ENCODE peak calls at places on chromosomes 11 and 22, in five cellular contexts. One of them, this sample, is unnamed.

GRCh38 chr11:5689551-5689983 is at the start of gene TRIM22:
- DNase-seq in stimulated activated CD4-positive, alpha-beta T cell treated with anti-CD3 and anti-CD28 coated beads, Interleukin-15, amount 100 ng/mL, for 24 hours: peak
- DNase-seq in spleen: no peak
- DNase-seq in naive thymus-derived CD8-positive, alpha-beta T cell: peak
- DNase-seq in GM23248: peak
- DNase-seq in this sample: peak

GRCh38 chr11:69912911-69913451 is 93.8 kb upstream of the FGF3 start:
- DNase-seq in stimulated activated CD4-positive, alpha-beta T cell treated with anti-CD3 and anti-CD28 coated beads, Interleukin-15, amount 100 ng/mL, for 24 hours: peak
- DNase-seq in spleen: peak
- DNase-seq in naive thymus-derived CD8-positive, alpha-beta T cell: no peak
- DNase-seq in GM23248: peak
- DNase-seq in this sample: peak

GRCh38 chr11:96180341-96180740 is 162.7 kb downstream of the MAML2 start:
- DNase-seq in GM23248: no peak
- DNase-seq in spleen: no peak
- DNase-seq in stimulated activated CD4-positive, alpha-beta T cell treated with anti-CD3 and anti-CD28 coated beads, Interleukin-15, amount 100 ng/mL, for 24 hours: no peak
- DNase-seq in naive thymus-derived CD8-positive, alpha-beta T cell: no peak
- DNase-seq in this sample: no peak

GRCh38 chr22:21026783-21027692 is 5.3 kb downstream of the SLC7A4 start:
- DNase-seq in naive thymus-derived CD8-positive, alpha-beta T cell: no peak
- DNase-seq in spleen: no peak
- DNase-seq in GM23248: peak
- DNase-seq in stimulated activated CD4-positive, alpha-beta T cell treated with anti-CD3 and anti-CD28 coated beads, Interleukin-15, amount 100 ng/mL, for 24 hours: no peak
- DNase-seq in this sample: no peak

GRCh38 chr11:46026616-46027293 is 94.5 kb downstream of the PHF21A start:
- DNase-seq in stimulated activated CD4-positive, alpha-beta T cell treated with anti-CD3 and anti-CD28 coated beads, Interleukin-15, amount 100 ng/mL, for 24 hours: no peak
- DNase-seq in GM23248: peak
- DNase-seq in spleen: no peak
- DNase-seq in naive thymus-derived CD8-positive, alpha-beta T cell: no peak
- DNase-seq in this sample: no peak

GRCh38 chr11:126896025-126896424 is 104.5 kb downstream of the KIRREL3 start:
- DNase-seq in GM23248: no peak
- DNase-seq in spleen: no peak
- DNase-seq in naive thymus-derived CD8-positive, alpha-beta T cell: no peak
- DNase-seq in stimulated activated CD4-positive, alpha-beta T cell treated with anti-CD3 and anti-CD28 coated beads, Interleukin-15, amount 100 ng/mL, for 24 hours: no peak
- DNase-seq in this sample: no peak

GRCh38 chr11:57474751-57475115 is 14.4 kb downstream of the RTN4RL2 start:
- DNase-seq in stimulated activated CD4-positive, alpha-beta T cell treated with anti-CD3 and anti-CD28 coated beads, Interleukin-15, amount 100 ng/mL, for 24 hours: no peak
- DNase-seq in GM23248: no peak
- DNase-seq in naive thymus-derived CD8-positive, alpha-beta T cell: no peak
- DNase-seq in spleen: no peak
- DNase-seq in this sample: no peak

GRCh38 chr11:61362542-61362875 is 335 bp downstream of the TMEM138 start:
- DNase-seq in naive thymus-derived CD8-positive, alpha-beta T cell: peak
- DNase-seq in spleen: no peak
- DNase-seq in GM23248: peak
- DNase-seq in stimulated activated CD4-positive, alpha-beta T cell treated with anti-CD3 and anti-CD28 coated beads, Interleukin-15, amount 100 ng/mL, for 24 hours: peak
- DNase-seq in this sample: peak

GRCh38 chr11:45857834-45858492 is 10.7 kb downstream of the CRY2 start:
- DNase-seq in naive thymus-derived CD8-positive, alpha-beta T cell: no peak
- DNase-seq in GM23248: peak
- DNase-seq in spleen: no peak
- DNase-seq in stimulated activated CD4-positive, alpha-beta T cell treated with anti-CD3 and anti-CD28 coated beads, Interleukin-15, amount 100 ng/mL, for 24 hours: no peak
- DNase-seq in this sample: no peak

GRCh38 chr11:820655-821512 is 2.2 kb downstream of the PNPLA2 start:
- DNase-seq in GM23248: peak
- DNase-seq in spleen: peak
- DNase-seq in naive thymus-derived CD8-positive, alpha-beta T cell: no peak
- DNase-seq in stimulated activated CD4-positive, alpha-beta T cell treated with anti-CD3 and anti-CD28 coated beads, Interleukin-15, amount 100 ng/mL, for 24 hours: no peak
- DNase-seq in this sample: no peak

GRCh38 chr11:61310749-61311148 is 15.6 kb upstream of the VWCE start:
- DNase-seq in stimulated activated CD4-positive, alpha-beta T cell treated with anti-CD3 and anti-CD28 coated beads, Interleukin-15, amount 100 ng/mL, for 24 hours: no peak
- DNase-seq in spleen: no peak
- DNase-seq in GM23248: no peak
- DNase-seq in naive thymus-derived CD8-positive, alpha-beta T cell: no peak
- DNase-seq in this sample: no peak

GRCh38 chr22:36790648-36791047 is 14.7 kb upstream of the IFT27 start:
- DNase-seq in naive thymus-derived CD8-positive, alpha-beta T cell: no peak
- DNase-seq in stimulated activated CD4-positive, alpha-beta T cell treated with anti-CD3 and anti-CD28 coated beads, Interleukin-15, amount 100 ng/mL, for 24 hours: peak
- DNase-seq in GM23248: no peak
- DNase-seq in spleen: no peak
- DNase-seq in this sample: peak

GRCh38 chr11:65440831-65441499 is 18.4 kb downstream of the NEAT1 start:
- DNase-seq in GM23248: peak
- DNase-seq in naive thymus-derived CD8-positive, alpha-beta T cell: no peak
- DNase-seq in stimulated activated CD4-positive, alpha-beta T cell treated with anti-CD3 and anti-CD28 coated beads, Interleukin-15, amount 100 ng/mL, for 24 hours: no peak
- DNase-seq in spleen: peak
- DNase-seq in this sample: no peak

GRCh38 chr22:47795477-47796127 is 1033.2 kb downstream of the TBC1D22A start:
- DNase-seq in naive thymus-derived CD8-positive, alpha-beta T cell: no peak
- DNase-seq in GM23248: no peak
- DNase-seq in spleen: peak
- DNase-seq in stimulated activated CD4-positive, alpha-beta T cell treated with anti-CD3 and anti-CD28 coated beads, Interleukin-15, amount 100 ng/mL, for 24 hours: no peak
- DNase-seq in this sample: no peak

GRCh38 chr11:65559951-65560537 is 1.9 kb upstream of the LTBP3 start:
- DNase-seq in stimulated activated CD4-positive, alpha-beta T cell treated with anti-CD3 and anti-CD28 coated beads, Interleukin-15, amount 100 ng/mL, for 24 hours: no peak
- DNase-seq in GM23248: peak
- DNase-seq in naive thymus-derived CD8-positive, alpha-beta T cell: no peak
- DNase-seq in spleen: no peak
- DNase-seq in this sample: no peak

GRCh38 chr11:87143663-87144062 is 105.9 kb downstream of the TMEM135 start:
- DNase-seq in naive thymus-derived CD8-positive, alpha-beta T cell: no peak
- DNase-seq in stimulated activated CD4-positive, alpha-beta T cell treated with anti-CD3 and anti-CD28 coated beads, Interleukin-15, amount 100 ng/mL, for 24 hours: no peak
- DNase-seq in GM23248: no peak
- DNase-seq in spleen: no peak
- DNase-seq in this sample: no peak

GRCh38 chr11:69344570-69345145 is 50.7 kb downstream of the MYEOV start:
- DNase-seq in spleen: no peak
- DNase-seq in naive thymus-derived CD8-positive, alpha-beta T cell: no peak
- DNase-seq in stimulated activated CD4-positive, alpha-beta T cell treated with anti-CD3 and anti-CD28 coated beads, Interleukin-15, amount 100 ng/mL, for 24 hours: no peak
- DNase-seq in GM23248: no peak
- DNase-seq in this sample: no peak

GRCh38 chr22:31036671-31037550 is 44.2 kb upstream of the SMTN start:
- DNase-seq in GM23248: peak
- DNase-seq in stimulated activated CD4-positive, alpha-beta T cell treated with anti-CD3 and anti-CD28 coated beads, Interleukin-15, amount 100 ng/mL, for 24 hours: no peak
- DNase-seq in spleen: no peak
- DNase-seq in naive thymus-derived CD8-positive, alpha-beta T cell: no peak
- DNase-seq in this sample: no peak

GRCh38 chr11:33575311-33575710 is 125.3 kb downstream of the C11orf91 start:
- DNase-seq in GM23248: no peak
- DNase-seq in stimulated activated CD4-positive, alpha-beta T cell treated with anti-CD3 and anti-CD28 coated beads, Interleukin-15, amount 100 ng/mL, for 24 hours: no peak
- DNase-seq in spleen: no peak
- DNase-seq in naive thymus-derived CD8-positive, alpha-beta T cell: no peak
- DNase-seq in this sample: no peak

GRCh38 chr11:123760894-123761293 is 6.6 kb upstream of the OR6X1 start:
- DNase-seq in spleen: no peak
- DNase-seq in GM23248: no peak
- DNase-seq in stimulated activated CD4-positive, alpha-beta T cell treated with anti-CD3 and anti-CD28 coated beads, Interleukin-15, amount 100 ng/mL, for 24 hours: no peak
- DNase-seq in naive thymus-derived CD8-positive, alpha-beta T cell: no peak
- DNase-seq in this sample: no peak

GRCh38 chr11:75589933-75590332 is 27.9 kb downstream of the SERPINH1 start:
- DNase-seq in GM23248: no peak
- DNase-seq in stimulated activated CD4-positive, alpha-beta T cell treated with anti-CD3 and anti-CD28 coated beads, Interleukin-15, amount 100 ng/mL, for 24 hours: no peak
- DNase-seq in naive thymus-derived CD8-positive, alpha-beta T cell: no peak
- DNase-seq in spleen: no peak
- DNase-seq in this sample: no peak

GRCh38 chr11:122758361-122758760 is 79.9 kb upstream of the CRTAM start:
- DNase-seq in spleen: no peak
- DNase-seq in GM23248: no peak
- DNase-seq in stimulated activated CD4-positive, alpha-beta T cell treated with anti-CD3 and anti-CD28 coated beads, Interleukin-15, amount 100 ng/mL, for 24 hours: no peak
- DNase-seq in naive thymus-derived CD8-positive, alpha-beta T cell: no peak
- DNase-seq in this sample: no peak

GRCh38 chr11:44874284-44874683 is 76.4 kb downstream of the TP53I11 start:
- DNase-seq in GM23248: no peak
- DNase-seq in spleen: no peak
- DNase-seq in stimulated activated CD4-positive, alpha-beta T cell treated with anti-CD3 and anti-CD28 coated beads, Interleukin-15, amount 100 ng/mL, for 24 hours: no peak
- DNase-seq in naive thymus-derived CD8-positive, alpha-beta T cell: no peak
- DNase-seq in this sample: no peak

GRCh38 chr22:36012332-36012731 is 16.3 kb downstream of the RBFOX2 start:
- DNase-seq in GM23248: no peak
- DNase-seq in stimulated activated CD4-positive, alpha-beta T cell treated with anti-CD3 and anti-CD28 coated beads, Interleukin-15, amount 100 ng/mL, for 24 hours: no peak
- DNase-seq in naive thymus-derived CD8-positive, alpha-beta T cell: no peak
- DNase-seq in spleen: no peak
- DNase-seq in this sample: no peak

GRCh38 chr22:37968452-37969251 is 15.2 kb downstream of the POLR2F start:
- DNase-seq in GM23248: no peak
- DNase-seq in naive thymus-derived CD8-positive, alpha-beta T cell: no peak
- DNase-seq in spleen: no peak
- DNase-seq in stimulated activated CD4-positive, alpha-beta T cell treated with anti-CD3 and anti-CD28 coated beads, Interleukin-15, amount 100 ng/mL, for 24 hours: no peak
- DNase-seq in this sample: no peak

GRCh38 chr11:106503901-106504300 is 426.4 kb downstream of the AASDHPPT start:
- DNase-seq in spleen: no peak
- DNase-seq in GM23248: no peak
- DNase-seq in stimulated activated CD4-positive, alpha-beta T cell treated with anti-CD3 and anti-CD28 coated beads, Interleukin-15, amount 100 ng/mL, for 24 hours: no peak
- DNase-seq in naive thymus-derived CD8-positive, alpha-beta T cell: no peak
- DNase-seq in this sample: no peak

GRCh38 chr11:117570701-117571100 is 226.3 kb downstream of the DSCAML1 start:
- DNase-seq in GM23248: no peak
- DNase-seq in stimulated activated CD4-positive, alpha-beta T cell treated with anti-CD3 and anti-CD28 coated beads, Interleukin-15, amount 100 ng/mL, for 24 hours: no peak
- DNase-seq in spleen: peak
- DNase-seq in naive thymus-derived CD8-positive, alpha-beta T cell: no peak
- DNase-seq in this sample: no peak

GRCh38 chr22:40484906-40485660 is 114.7 kb downstream of the SGSM3 start:
- DNase-seq in spleen: no peak
- DNase-seq in GM23248: peak
- DNase-seq in naive thymus-derived CD8-positive, alpha-beta T cell: no peak
- DNase-seq in stimulated activated CD4-positive, alpha-beta T cell treated with anti-CD3 and anti-CD28 coated beads, Interleukin-15, amount 100 ng/mL, for 24 hours: no peak
- DNase-seq in this sample: no peak

GRCh38 chr11:133697161-133697560 is 148.2 kb downstream of the SPATA19 start:
- DNase-seq in naive thymus-derived CD8-positive, alpha-beta T cell: no peak
- DNase-seq in stimulated activated CD4-positive, alpha-beta T cell treated with anti-CD3 and anti-CD28 coated beads, Interleukin-15, amount 100 ng/mL, for 24 hours: no peak
- DNase-seq in GM23248: no peak
- DNase-seq in spleen: no peak
- DNase-seq in this sample: no peak

GRCh38 chr11:125380756-125381445 is 115.2 kb downstream of the FEZ1 start:
- DNase-seq in GM23248: no peak
- DNase-seq in naive thymus-derived CD8-positive, alpha-beta T cell: no peak
- DNase-seq in spleen: peak
- DNase-seq in stimulated activated CD4-positive, alpha-beta T cell treated with anti-CD3 and anti-CD28 coated beads, Interleukin-15, amount 100 ng/mL, for 24 hours: no peak
- DNase-seq in this sample: no peak

GRCh38 chr11:69541501-69542313 is 60.2 kb downstream of the LINC01488 start:
- DNase-seq in naive thymus-derived CD8-positive, alpha-beta T cell: no peak
- DNase-seq in stimulated activated CD4-positive, alpha-beta T cell treated with anti-CD3 and anti-CD28 coated beads, Interleukin-15, amount 100 ng/mL, for 24 hours: no peak
- DNase-seq in spleen: peak
- DNase-seq in GM23248: peak
- DNase-seq in this sample: no peak

GRCh38 chr11:122754553-122755322 is 83.6 kb upstream of the CRTAM start:
- DNase-seq in spleen: no peak
- DNase-seq in stimulated activated CD4-positive, alpha-beta T cell treated with anti-CD3 and anti-CD28 coated beads, Interleukin-15, amount 100 ng/mL, for 24 hours: peak
- DNase-seq in GM23248: peak
- DNase-seq in naive thymus-derived CD8-positive, alpha-beta T cell: peak
- DNase-seq in this sample: peak

GRCh38 chr11:60208146-60208895 is 25.4 kb upstream of the MS4A6A start:
- DNase-seq in spleen: no peak
- DNase-seq in GM23248: no peak
- DNase-seq in stimulated activated CD4-positive, alpha-beta T cell treated with anti-CD3 and anti-CD28 coated beads, Interleukin-15, amount 100 ng/mL, for 24 hours: no peak
- DNase-seq in naive thymus-derived CD8-positive, alpha-beta T cell: no peak
- DNase-seq in this sample: no peak

This sample was measured in activated naive CD8-positive, alpha-beta T cell treated with anti-CD3 and anti-CD28 coated beads for 36 hours.